ENCODE peak calls at places on chromosomes 6 and 20, in five cellular contexts. V is transverse colon, K is left ventricle myocardium inferior, C is fibroblast of lung, X is endothelial cell of umbilical vein. H is an unnamed sample.
A peak's percentile ranks its signal among the peaks of the same experiment; 100 is the strongest.

GRCh38 chr6:84428300-84428907 is 201.0 kb upstream of the CEP162 start:
- DNase-seq in K (peak; percentile 49), C (peak; percentile 44), X (peak; percentile 82), V (peak; percentile 11), H (no peak)

GRCh38 chr20:43680976-43681375 is 14.1 kb downstream of the MYBL2 start:
- DNase-seq in C (no peak), X (no peak), V (no peak), K (no peak), H (no peak)

GRCh38 chr6:145067430-145067829 is 667.9 kb downstream of the EPM2A start:
- DNase-seq in X (no peak), C (peak; percentile 59), K (no peak), V (no peak), H (no peak)

GRCh38 chr20:18984238-18985200 is 170.9 kb downstream of the SCP2D1 start:
- DNase-seq in K (no peak), X (no peak), C (no peak), V (no peak), H (no peak)

GRCh38 chr6:116476021-116476678 is 15.0 kb downstream of the CALHM6 start:
- DNase-seq in K (no peak), V (peak; percentile 20), X (no peak), C (no peak), H (no peak)

GRCh38 chr6:70709826-70710225 is 42.1 kb downstream of the SMAP1 start:
- DNase-seq in V (no peak), C (peak; percentile 79), X (no peak), K (no peak), H (no peak)

GRCh38 chr20:62159835-62160234 is 16.3 kb downstream of the SS18L1 start:
- DNase-seq in V (no peak), C (peak; percentile 79), X (no peak), K (no peak), H (no peak)

GRCh38 chr20:15930324-15931305 is 642.6 kb downstream of the KIF16B start:
- DNase-seq in V (no peak), C (peak; percentile 5), X (peak; percentile 54), K (no peak), H (no peak)

GRCh38 chr20:50762435-50763201 is 31.2 kb downstream of the PARD6B start:
- DNase-seq in X (no peak), C (peak; percentile 70), V (peak; percentile 62), K (peak; percentile 82), H (no peak)

GRCh38 chr6:11404081-11404480 is 133.5 kb upstream of the TMEM170B start:
- DNase-seq in K (no peak), V (no peak), C (no peak), X (no peak), H (no peak)

GRCh38 chr20:10550204-10551118 is 115.4 kb downstream of the SLX4IP start:
- DNase-seq in C (no peak), K (no peak), V (no peak), X (no peak), H (no peak)

GRCh38 chr6:32882879-32883250 is 28.9 kb downstream of the PSMB9 start:
- DNase-seq in X (no peak), V (no peak), K (no peak), C (peak; percentile 59), H (no peak)

GRCh38 chr6:90256698-90257485 is 39.8 kb downstream of the BACH2 start:
- DNase-seq in K (no peak), C (peak; percentile 85), X (peak; percentile 85), V (no peak), H (no peak)

GRCh38 chr6:136967874-136968752 is 46.0 kb downstream of the SLC35D3 start:
- DNase-seq in V (peak; percentile 80), C (peak; percentile 67), X (peak; percentile 65), K (peak; percentile 71), H (peak; percentile 82)

GRCh38 chr6:63493557-63493956 is 78.7 kb upstream of the LOC128125822 start:
- DNase-seq in V (no peak), K (no peak), X (no peak), C (no peak), H (no peak)

GRCh38 chr20:49400904-49401303 is 81.6 kb downstream of the KCNB1 start:
- DNase-seq in X (peak; percentile 14), V (no peak), C (peak; percentile 33), K (no peak), H (no peak)

GRCh38 chr20:46348231-46348803 is 40.0 kb upstream of the CDH22 start:
- DNase-seq in V (no peak), K (no peak), X (no peak), C (no peak), H (no peak)

GRCh38 chr20:3846378-3846739 is 275 bp upstream of the MAVS start:
- DNase-seq in V (no peak), K (no peak), X (no peak), C (no peak), H (no peak)

GRCh38 chr6:22754111-22754510 is 184.7 kb downstream of the HDGFL1 start:
- DNase-seq in V (no peak), X (no peak), K (no peak), C (peak; percentile 53), H (no peak)

GRCh38 chr6:141914646-141915045 is 218.1 kb upstream of the GJE1 start:
- DNase-seq in X (no peak), V (no peak), C (peak; percentile 1), K (no peak), H (no peak)

GRCh38 chr6:36268478-36269248 is 1.2 kb upstream of the PNPLA1 start:
- DNase-seq in V (peak; percentile 26), X (no peak), C (peak; percentile 33), K (no peak), H (no peak)

GRCh38 chr6:85449388-85449817 is 480 bp upstream of the NT5E start:
- DNase-seq in X (peak; percentile 47), V (peak; percentile 18), C (peak; percentile 88), K (no peak), H (peak; percentile 84)

GRCh38 chr6:137217801-137218472 is 1.2 kb downstream of the IFNGR1 start:
- DNase-seq in V (peak; percentile 67), K (no peak), X (peak; percentile 40), C (peak; percentile 29), H (peak; percentile 70)

GRCh38 chr6:21441386-21441785 is 152.2 kb upstream of the SOX4 start:
- DNase-seq in C (peak; percentile 63), X (no peak), K (no peak), V (no peak), H (no peak)

GRCh38 chr20:5080384-5080877 is 39.3 kb downstream of the PCNA start:
- DNase-seq in K (peak; percentile 50), X (no peak), V (peak; percentile 42), C (peak; percentile 27), H (peak; percentile 90)

GRCh38 chr6:106102034-106102433 is 15.9 kb downstream of the PRDM1 start:
- DNase-seq in V (no peak), C (no peak), K (no peak), X (no peak), H (no peak)

GRCh38 chr6:37667050-37667814 is 30.5 kb downstream of the MDGA1 start:
- DNase-seq in K (no peak), V (no peak), X (no peak), C (peak; percentile 75), H (no peak)

GRCh38 chr6:15479761-15480160 is 183.1 kb downstream of the DTNBP1 start:
- DNase-seq in X (peak; percentile 72), V (no peak), C (peak; percentile 65), K (no peak), H (no peak)

GRCh38 chr6:159473435-159473834 is 219.6 kb downstream of the SOD2 start:
- DNase-seq in V (no peak), X (no peak), C (no peak), K (no peak), H (no peak)

GRCh38 chr6:159470400-159470799 is 222.6 kb downstream of the SOD2 start:
- DNase-seq in C (no peak), V (no peak), X (no peak), K (no peak), H (no peak)

GRCh38 chr6:159469449-159469848 is 223.6 kb downstream of the SOD2 start:
- DNase-seq in V (no peak), C (no peak), X (no peak), K (no peak), H (no peak)

GRCh38 chr6:159473844-159474243 is 219.2 kb downstream of the SOD2 start:
- DNase-seq in X (no peak), K (peak; percentile 70), V (peak; percentile 22), C (peak; percentile 45), H (no peak)
- TF ChIP-seq CTCF in X (no peak), K (no peak), V (no peak), C (no peak), H (no peak)

DNA sequence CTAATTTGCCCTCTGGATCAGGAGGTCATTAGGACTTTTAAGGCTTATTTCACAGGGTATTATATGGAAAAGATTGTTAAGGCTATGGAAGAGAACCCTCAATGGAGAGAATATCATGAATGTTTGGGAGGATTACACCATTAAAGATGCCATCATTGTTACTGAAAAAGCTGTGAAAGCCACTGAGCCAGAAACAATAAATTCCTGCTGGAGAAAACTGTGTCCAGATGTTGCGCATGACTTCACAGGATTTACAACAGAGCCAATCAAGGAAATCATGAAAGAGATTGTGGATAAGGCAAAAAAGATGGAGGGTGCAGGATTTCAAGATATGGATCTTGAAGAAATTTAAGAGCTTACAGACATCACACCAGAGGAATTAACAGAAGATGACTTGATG is 798.3 kb upstream of the SLC35B3 start:
- DNase-seq in X (no peak), K (no peak), C (no peak), V (no peak), H (no peak)
- H3K27ac ChIP-seq in X (no peak overlapping the region), K (no peak overlapping the region), C (no peak overlapping the region), V (no peak overlapping the region), H (no peak overlapping the region)

DNA sequence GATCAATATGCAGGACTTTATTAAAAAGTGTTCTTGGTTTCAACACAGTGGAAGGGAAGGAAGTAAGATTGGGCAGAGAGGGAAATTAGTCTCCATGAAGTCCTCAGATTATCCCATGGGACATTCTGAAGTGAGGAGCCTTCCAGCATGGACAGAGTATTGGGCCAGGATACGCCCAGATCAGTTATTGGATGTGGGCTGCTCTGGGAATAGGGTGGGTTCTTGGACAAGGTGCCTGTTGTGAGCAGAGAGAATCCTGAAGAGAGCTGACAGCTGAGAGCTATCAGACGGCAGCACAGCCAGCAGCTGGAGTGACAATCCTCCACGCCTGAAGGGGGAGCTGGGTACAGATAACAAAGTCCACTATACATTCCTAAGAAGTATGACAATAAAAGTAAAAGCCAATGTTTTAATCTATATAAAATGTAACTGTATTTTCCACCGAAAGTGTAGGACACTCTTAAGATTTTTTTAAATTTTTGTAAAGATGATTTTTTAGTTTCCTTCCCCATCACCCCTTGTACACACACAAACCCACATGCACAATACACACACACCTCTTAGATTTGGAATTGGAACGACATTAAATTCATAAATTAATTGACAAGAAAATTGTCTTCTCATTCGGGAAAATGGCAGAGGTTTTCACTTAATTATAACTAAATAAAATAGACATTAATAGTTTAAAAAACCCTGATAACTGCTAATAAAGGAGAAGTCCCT is 107.8 kb downstream of the FBXO5 start:
- DNase-seq in K (no peak), X (no peak), C (no peak), V (no peak), H (no peak)
- TF ChIP-seq CTCF in K (no peak), X (no peak), C (no peak), V (no peak), H (no peak)

DNA sequence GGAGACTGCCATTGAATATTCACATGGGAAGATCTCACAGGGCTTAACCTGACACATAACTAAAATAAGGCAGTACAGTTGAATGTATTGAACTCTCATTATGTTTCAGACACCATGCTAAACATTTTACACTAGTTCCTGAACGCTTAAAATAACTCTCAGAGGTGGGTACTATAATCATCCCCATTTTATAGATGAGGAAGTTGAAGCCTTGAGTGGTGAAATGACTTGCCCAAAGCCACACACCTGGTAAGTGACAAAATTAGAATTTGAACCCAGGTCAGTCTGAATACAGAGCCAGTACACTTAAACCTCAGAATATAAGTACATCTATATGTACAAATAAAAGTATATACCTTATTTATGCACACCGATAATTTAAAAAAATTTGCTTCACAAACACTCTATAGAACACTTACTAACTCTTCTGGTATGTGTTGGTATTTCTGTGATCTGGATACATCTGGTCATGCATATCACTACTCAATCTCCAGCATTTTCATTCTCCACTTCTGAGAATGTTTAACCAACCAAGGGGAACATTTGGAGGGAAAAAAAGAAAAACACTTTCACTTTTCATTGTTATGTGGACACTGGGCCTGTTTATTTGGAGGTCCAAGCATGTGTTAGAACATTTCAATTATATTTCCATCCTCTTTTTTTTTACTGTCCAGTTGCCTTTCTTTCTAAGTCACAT is 4.6 kb upstream of the BICRAL start:
- DNase-seq in C (peak; percentile 60), V (no peak), X (no peak), K (no peak), H (no peak)
- H3K27ac ChIP-seq in C (no peak overlapping the region), V (peak overlapping the region; percentile 73), X (no peak overlapping the region), K (no peak overlapping the region), H (peak overlapping the region; percentile 91)